ENCODE peak calls at places on chromosomes 13 and 19, in nine cellular contexts. One of them, this sample, is unnamed.

GRCh38 chr19:10568444-10568825 is 344 bp downstream of the CDKN2D start:
- DNase-seq in cardiac muscle cell: no peak
- DNase-seq in IMR-90: no peak
- DNase-seq in heart left ventricle: peak; percentile 31
- DNase-seq in body of pancreas: peak; percentile 54
- DNase-seq in ovary: no peak
- DNase-seq in endodermal cell: peak; percentile 90
- DNase-seq in neural progenitor cell: no peak
- DNase-seq in tibial artery: peak; percentile 37
- DNase-seq in this sample: no peak

GRCh38 chr13:64223016-64223415 is 2807.4 kb upstream of the PCDH20 start:
- DNase-seq in cardiac muscle cell: no peak
- DNase-seq in IMR-90: no peak
- DNase-seq in heart left ventricle: no peak
- DNase-seq in body of pancreas: no peak
- DNase-seq in ovary: no peak
- DNase-seq in endodermal cell: no peak
- DNase-seq in neural progenitor cell: no peak
- DNase-seq in tibial artery: no peak
- DNase-seq in this sample: no peak

GRCh38 chr19:41928221-41928683 is at the start of gene ERFL:
- DNase-seq in cardiac muscle cell: no peak
- DNase-seq in IMR-90: no peak
- DNase-seq in heart left ventricle: no peak
- DNase-seq in body of pancreas: no peak
- DNase-seq in ovary: no peak
- DNase-seq in endodermal cell: peak; percentile 64
- DNase-seq in neural progenitor cell: peak; percentile 52
- DNase-seq in tibial artery: no peak
- DNase-seq in this sample: no peak

GRCh38 chr13:100234006-100234405 is 145.1 kb downstream of the PCCA start:
- DNase-seq in cardiac muscle cell: no peak
- DNase-seq in IMR-90: no peak
- DNase-seq in heart left ventricle: no peak
- DNase-seq in body of pancreas: no peak
- DNase-seq in ovary: no peak
- DNase-seq in endodermal cell: no peak
- DNase-seq in neural progenitor cell: peak; percentile 66
- DNase-seq in tibial artery: no peak
- DNase-seq in this sample: no peak

GRCh38 chr19:23913931-23914330 is 755 bp upstream of the ZNF726 start:
- DNase-seq in cardiac muscle cell: no peak
- DNase-seq in IMR-90: no peak
- DNase-seq in heart left ventricle: no peak
- DNase-seq in body of pancreas: no peak
- DNase-seq in ovary: no peak
- DNase-seq in endodermal cell: no peak
- DNase-seq in neural progenitor cell: no peak
- DNase-seq in tibial artery: no peak
- DNase-seq in this sample: no peak

GRCh38 chr19:53598361-53598760 is 33.4 kb upstream of the DPRX start:
- DNase-seq in cardiac muscle cell: no peak
- DNase-seq in IMR-90: no peak
- DNase-seq in heart left ventricle: no peak
- DNase-seq in body of pancreas: no peak
- DNase-seq in ovary: no peak
- DNase-seq in endodermal cell: no peak
- DNase-seq in neural progenitor cell: no peak
- DNase-seq in tibial artery: no peak
- DNase-seq in this sample: no peak

GRCh38 chr19:23273594-23274412 is 23.6 kb upstream of the ZNF724 start:
- DNase-seq in cardiac muscle cell: peak; percentile 90
- DNase-seq in IMR-90: peak; percentile 85
- DNase-seq in heart left ventricle: peak; percentile 90
- DNase-seq in body of pancreas: peak; percentile 93
- DNase-seq in ovary: peak; percentile 92
- DNase-seq in endodermal cell: peak; percentile 98
- DNase-seq in neural progenitor cell: peak; percentile 96
- DNase-seq in tibial artery: peak; percentile 93
- DNase-seq in this sample: peak; percentile 92

GRCh38 chr13:27334774-27335490 is 64.3 kb downstream of the RASL11A start:
- DNase-seq in cardiac muscle cell: no peak
- DNase-seq in IMR-90: peak; percentile 90
- DNase-seq in heart left ventricle: no peak
- DNase-seq in body of pancreas: no peak
- DNase-seq in ovary: no peak
- DNase-seq in endodermal cell: no peak
- DNase-seq in neural progenitor cell: no peak
- DNase-seq in tibial artery: no peak
- DNase-seq in this sample: no peak

GRCh38 chr19:29527500-29528328 is 1.9 kb downstream of the VSTM2B start:
- DNase-seq in cardiac muscle cell: no peak
- DNase-seq in IMR-90: no peak
- DNase-seq in heart left ventricle: no peak
- DNase-seq in body of pancreas: no peak
- DNase-seq in ovary: no peak
- DNase-seq in endodermal cell: no peak
- DNase-seq in neural progenitor cell: no peak
- DNase-seq in tibial artery: no peak
- DNase-seq in this sample: no peak

GRCh38 chr19:11856568-11857264 is 8.2 kb downstream of the ZNF439 start:
- DNase-seq in cardiac muscle cell: no peak
- DNase-seq in IMR-90: no peak
- DNase-seq in heart left ventricle: no peak
- DNase-seq in body of pancreas: no peak
- DNase-seq in ovary: no peak
- DNase-seq in endodermal cell: no peak
- DNase-seq in neural progenitor cell: no peak
- DNase-seq in tibial artery: no peak
- DNase-seq in this sample: no peak

GRCh38 chr13:40508112-40508511 is 158.3 kb downstream of the FOXO1 start:
- DNase-seq in cardiac muscle cell: peak; percentile 86
- DNase-seq in IMR-90: no peak
- DNase-seq in heart left ventricle: no peak
- DNase-seq in body of pancreas: no peak
- DNase-seq in ovary: no peak
- DNase-seq in endodermal cell: no peak
- DNase-seq in neural progenitor cell: no peak
- DNase-seq in tibial artery: no peak
- DNase-seq in this sample: no peak

GRCh38 chr13:101144808-101145419 is 271.4 kb downstream of the NALCN start:
- DNase-seq in cardiac muscle cell: peak; percentile 73
- DNase-seq in IMR-90: peak; percentile 71
- DNase-seq in heart left ventricle: no peak
- DNase-seq in body of pancreas: no peak
- DNase-seq in ovary: no peak
- DNase-seq in endodermal cell: no peak
- DNase-seq in neural progenitor cell: peak; percentile 72
- DNase-seq in tibial artery: no peak
- DNase-seq in this sample: no peak

GRCh38 chr19:33496016-33496415 is 25.6 kb downstream of the PEPD start:
- DNase-seq in cardiac muscle cell: peak; percentile 32
- DNase-seq in IMR-90: no peak
- DNase-seq in heart left ventricle: no peak
- DNase-seq in body of pancreas: no peak
- DNase-seq in ovary: no peak
- DNase-seq in endodermal cell: no peak
- DNase-seq in neural progenitor cell: no peak
- DNase-seq in tibial artery: no peak
- DNase-seq in this sample: no peak

GRCh38 chr13:101390461-101390860 is 25.8 kb downstream of the NALCN start:
- DNase-seq in cardiac muscle cell: peak; percentile 1
- DNase-seq in IMR-90: peak; percentile 30
- DNase-seq in heart left ventricle: no peak
- DNase-seq in body of pancreas: no peak
- DNase-seq in ovary: no peak
- DNase-seq in endodermal cell: no peak
- DNase-seq in neural progenitor cell: no peak
- DNase-seq in tibial artery: no peak
- DNase-seq in this sample: no peak

GRCh38 chr19:22545751-22546150 is 88.4 kb upstream of the ZNF492 start:
- DNase-seq in cardiac muscle cell: peak; percentile 1
- DNase-seq in IMR-90: no peak
- DNase-seq in heart left ventricle: peak; percentile 13
- DNase-seq in body of pancreas: peak; percentile 73
- DNase-seq in ovary: peak; percentile 59
- DNase-seq in endodermal cell: peak; percentile 80
- DNase-seq in neural progenitor cell: peak; percentile 7
- DNase-seq in tibial artery: peak; percentile 34
- DNase-seq in this sample: peak; percentile 22

GRCh38 chr19:18589380-18590272 is 1.0 kb downstream of the REX1BD start:
- DNase-seq in cardiac muscle cell: peak; percentile 73
- DNase-seq in IMR-90: peak; percentile 55
- DNase-seq in heart left ventricle: peak; percentile 56
- DNase-seq in body of pancreas: peak; percentile 63
- DNase-seq in ovary: peak; percentile 58
- DNase-seq in endodermal cell: peak; percentile 95
- DNase-seq in neural progenitor cell: peak; percentile 90
- DNase-seq in tibial artery: peak; percentile 72
- DNase-seq in this sample: peak; percentile 66

GRCh38 chr19:46351241-46352041 is 4.6 kb downstream of the PPP5C start:
- DNase-seq in cardiac muscle cell: peak; percentile 77
- DNase-seq in IMR-90: peak; percentile 43
- DNase-seq in heart left ventricle: peak; percentile 30
- DNase-seq in body of pancreas: peak; percentile 47
- DNase-seq in ovary: no peak
- DNase-seq in endodermal cell: no peak
- DNase-seq in neural progenitor cell: no peak
- DNase-seq in tibial artery: peak; percentile 65
- DNase-seq in this sample: no peak
- H3K4me1 ChIP-seq in cardiac muscle cell: peaks cover 13% of the 10 kb centered on the region
- H3K4me1 ChIP-seq in IMR-90: peaks cover 18% of the 10 kb centered on the region
- H3K4me1 ChIP-seq in heart left ventricle: peaks cover 61% of the 10 kb centered on the region
- H3K4me1 ChIP-seq in body of pancreas: peaks cover 76% of the 10 kb centered on the region
- H3K4me1 ChIP-seq in ovary: peaks cover 19% of the 10 kb centered on the region
- H3K4me1 ChIP-seq in endodermal cell: peaks cover 3% of the 10 kb centered on the region
- H3K4me1 ChIP-seq in neural progenitor cell: peaks cover 6% of the 10 kb centered on the region
- H3K4me1 ChIP-seq in tibial artery: peaks cover 56% of the 10 kb centered on the region
- H3K4me1 ChIP-seq in this sample: peaks cover 97% of the 10 kb centered on the region

DNA sequence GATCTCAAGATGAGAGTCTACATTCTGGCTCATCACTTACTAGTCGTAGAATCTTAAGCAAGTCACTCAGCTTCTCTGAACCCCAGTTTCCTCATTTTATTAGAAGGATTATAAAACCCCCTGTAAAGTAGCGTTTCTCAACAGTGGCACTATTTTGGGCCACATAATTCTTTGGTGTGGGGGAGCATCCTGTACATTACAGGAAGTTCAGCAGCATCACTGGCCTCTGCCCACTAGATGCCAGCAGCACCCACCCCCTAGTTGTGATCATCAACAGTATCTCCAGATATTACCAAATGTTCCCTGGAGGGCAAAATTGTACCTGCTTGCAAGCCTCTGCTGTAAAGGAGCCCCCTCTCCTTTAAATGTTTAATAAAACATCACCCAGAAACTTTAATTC is 22.6 kb downstream of the STARD13 start:
- DNase-seq in cardiac muscle cell: no peak
- DNase-seq in IMR-90: no peak
- DNase-seq in heart left ventricle: no peak
- DNase-seq in body of pancreas: no peak
- DNase-seq in ovary: no peak
- DNase-seq in endodermal cell: no peak
- DNase-seq in neural progenitor cell: no peak
- DNase-seq in tibial artery: no peak
- DNase-seq in this sample: no peak
- TF ChIP-seq CTCF in cardiac muscle cell: peak; percentile 6
- TF ChIP-seq CTCF in IMR-90: peak; percentile 20
- TF ChIP-seq CTCF in heart left ventricle: peak; percentile 7
- TF ChIP-seq CTCF in body of pancreas: peak; percentile 20
- TF ChIP-seq CTCF in ovary: no peak
- TF ChIP-seq CTCF in endodermal cell: no peak
- TF ChIP-seq CTCF in neural progenitor cell: no peak
- TF ChIP-seq CTCF in tibial artery: no peak
- TF ChIP-seq CTCF in this sample: peak; percentile 24

DNA sequence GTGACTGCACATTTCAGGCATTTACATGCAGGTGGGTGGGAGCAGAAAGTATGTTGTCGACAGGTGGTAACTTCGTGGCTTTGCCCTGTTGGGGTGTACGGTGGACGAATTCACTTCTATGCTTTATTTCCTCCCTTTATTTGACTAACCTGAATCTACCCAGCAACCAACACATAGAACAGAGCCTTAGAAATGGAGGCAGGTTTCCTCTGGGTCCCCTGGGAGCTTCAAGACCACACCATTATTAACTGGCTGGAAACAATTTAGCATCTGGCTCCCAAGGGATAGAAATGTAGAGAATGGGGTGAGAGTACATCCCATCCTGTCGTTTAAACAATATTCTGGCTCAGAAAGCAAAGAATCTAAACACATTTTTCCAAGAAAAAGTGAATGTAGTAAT is 244.4 kb downstream of the DLEU7 start:
- DNase-seq in cardiac muscle cell: no peak
- DNase-seq in IMR-90: no peak
- DNase-seq in heart left ventricle: no peak
- DNase-seq in body of pancreas: no peak
- DNase-seq in ovary: no peak
- DNase-seq in endodermal cell: no peak
- DNase-seq in neural progenitor cell: no peak
- DNase-seq in tibial artery: no peak
- DNase-seq in this sample: no peak
- H3K4me1 ChIP-seq in cardiac muscle cell: peaks cover 4% of the 10 kb centered on the region
- H3K4me1 ChIP-seq in IMR-90: no peaks in the 10 kb centered on the region
- H3K4me1 ChIP-seq in heart left ventricle: peaks cover 19% of the 10 kb centered on the region
- H3K4me1 ChIP-seq in body of pancreas: peaks cover 8% of the 10 kb centered on the region
- H3K4me1 ChIP-seq in ovary: no peaks in the 10 kb centered on the region
- H3K4me1 ChIP-seq in endodermal cell: no peaks in the 10 kb centered on the region
- H3K4me1 ChIP-seq in neural progenitor cell: peaks cover 24% of the 10 kb centered on the region
- H3K4me1 ChIP-seq in tibial artery: no peaks in the 10 kb centered on the region
- H3K4me1 ChIP-seq in this sample: peaks cover 63% of the 10 kb centered on the region

GRCh38 chr13:43473437-43473836 is 313.3 kb downstream of the ENOX1 start:
- DNase-seq in cardiac muscle cell: peak; percentile 24
- DNase-seq in IMR-90: no peak
- DNase-seq in heart left ventricle: peak; percentile 23
- DNase-seq in body of pancreas: no peak
- DNase-seq in ovary: no peak
- DNase-seq in endodermal cell: no peak
- DNase-seq in neural progenitor cell: no peak
- DNase-seq in tibial artery: no peak
- DNase-seq in this sample: no peak

GRCh38 chr13:43472980-43473379 is 313.8 kb downstream of the ENOX1 start:
- DNase-seq in cardiac muscle cell: no peak
- DNase-seq in IMR-90: no peak
- DNase-seq in heart left ventricle: no peak
- DNase-seq in body of pancreas: no peak
- DNase-seq in ovary: no peak
- DNase-seq in endodermal cell: no peak
- DNase-seq in neural progenitor cell: no peak
- DNase-seq in tibial artery: no peak
- DNase-seq in this sample: no peak

GRCh38 chr13:43472344-43472743 is 314.4 kb downstream of the ENOX1 start:
- DNase-seq in cardiac muscle cell: no peak
- DNase-seq in IMR-90: no peak
- DNase-seq in heart left ventricle: no peak
- DNase-seq in body of pancreas: no peak
- DNase-seq in ovary: no peak
- DNase-seq in endodermal cell: no peak
- DNase-seq in neural progenitor cell: no peak
- DNase-seq in tibial artery: no peak
- DNase-seq in this sample: no peak

GRCh38 chr13:43478178-43478577 is 308.6 kb downstream of the ENOX1 start:
- DNase-seq in cardiac muscle cell: no peak
- DNase-seq in IMR-90: no peak
- DNase-seq in heart left ventricle: no peak
- DNase-seq in body of pancreas: no peak
- DNase-seq in ovary: no peak
- DNase-seq in endodermal cell: no peak
- DNase-seq in neural progenitor cell: no peak
- DNase-seq in tibial artery: no peak
- DNase-seq in this sample: no peak

GRCh38 chr13:43475135-43475534 is 311.6 kb downstream of the ENOX1 start:
- DNase-seq in cardiac muscle cell: peak; percentile 16
- DNase-seq in IMR-90: no peak
- DNase-seq in heart left ventricle: no peak
- DNase-seq in body of pancreas: no peak
- DNase-seq in ovary: peak; percentile 35
- DNase-seq in endodermal cell: no peak
- DNase-seq in neural progenitor cell: no peak
- DNase-seq in tibial artery: no peak
- DNase-seq in this sample: no peak
- TF ChIP-seq CTCF in cardiac muscle cell: no peak
- TF ChIP-seq CTCF in IMR-90: no peak
- TF ChIP-seq CTCF in heart left ventricle: no peak
- TF ChIP-seq CTCF in body of pancreas: no peak
- TF ChIP-seq CTCF in ovary: no peak
- TF ChIP-seq CTCF in endodermal cell: no peak
- TF ChIP-seq CTCF in neural progenitor cell: no peak
- TF ChIP-seq CTCF in tibial artery: no peak
- TF ChIP-seq CTCF in this sample: no peak

This sample was measured in left ventricle myocardium inferior.